ENCODE peak calls at places on chromosomes 2 and 18, in nine cellular contexts. G, S, M, R, T, Y, U, W and D are unnamed samples. For H3K9me3, the result is how much of the 10 kb centered on the place peaks cover.

GRCh38 chr2:37650548-37651101 is 20.8 kb downstream of the CDC42EP3 start:
- DNase-seq in G (no peak), S (no peak), M (no peak), R (no peak), T (no peak), Y (peak), U (no peak), W (no peak), D (no peak)

GRCh38 chr18:51448949-51449348 is 251.5 kb upstream of the MEX3C start:
- DNase-seq in G (no peak), S (no peak), M (no peak), R (no peak), T (no peak), Y (no peak), U (no peak), W (no peak), D (no peak)

GRCh38 chr2:72980535-72981217 is 63.4 kb downstream of the EMX1 start:
- DNase-seq in G (no peak), S (no peak), M (no peak), R (no peak), T (no peak), Y (peak), U (no peak), W (no peak), D (no peak)

GRCh38 chr2:99389371-99389770 is 52.2 kb downstream of the EIF5B start:
- DNase-seq in G (peak), S (no peak), M (peak), R (no peak), T (no peak), Y (no peak), U (no peak), W (no peak), D (no peak)

GRCh38 chr2:17195016-17195415 is 323.2 kb downstream of the RAD51AP2 start:
- DNase-seq in G (no peak), S (no peak), M (no peak), R (no peak), T (no peak), Y (no peak), U (no peak), W (no peak), D (no peak)

GRCh38 chr2:162967137-162967536 is 128.6 kb upstream of the KCNH7 start:
- DNase-seq in G (no peak), S (no peak), M (peak), R (no peak), T (no peak), Y (no peak), U (no peak), W (no peak), D (no peak)

GRCh38 chr2:170229744-170230143 is 51.8 kb downstream of the MYO3B start:
- DNase-seq in G (no peak), S (no peak), M (no peak), R (no peak), T (no peak), Y (no peak), U (no peak), W (no peak), D (no peak)

GRCh38 chr2:225894240-225894980 is 494.9 kb downstream of the NYAP2 start:
- DNase-seq in G (peak), S (no peak), M (no peak), R (no peak), T (no peak), Y (no peak), U (no peak), W (no peak), D (no peak)

GRCh38 chr2:98473995-98474780 is 29.5 kb downstream of the INPP4A start:
- DNase-seq in G (no peak), S (no peak), M (no peak), R (no peak), T (no peak), Y (no peak), U (no peak), W (no peak), D (no peak)

GRCh38 chr18:9712606-9713005 is 4.5 kb downstream of the RAB31 start:
- DNase-seq in G (no peak), S (no peak), M (no peak), R (no peak), T (no peak), Y (no peak), U (no peak), W (no peak), D (no peak)

GRCh38 chr2:102235491-102235890 is 48.7 kb downstream of the IL1RL2 start:
- DNase-seq in G (no peak), S (no peak), M (peak), R (no peak), T (no peak), Y (no peak), U (peak), W (no peak), D (no peak)

GRCh38 chr2:128970332-128971116 is 651.9 kb upstream of the HS6ST1 start:
- DNase-seq in G (no peak), S (no peak), M (no peak), R (no peak), T (no peak), Y (no peak), U (no peak), W (no peak), D (no peak)

GRCh38 chr2:176079851-176080539 is 3.8 kb downstream of the EVX2 start:
- DNase-seq in G (no peak), S (no peak), M (peak), R (no peak), T (no peak), Y (no peak), U (peak), W (peak), D (no peak)

GRCh38 chr2:193793914-193794313 is 1599.2 kb upstream of the TMEFF2 start:
- DNase-seq in G (no peak), S (no peak), M (no peak), R (no peak), T (no peak), Y (no peak), U (no peak), W (no peak), D (no peak)

GRCh38 chr2:127566576-127566975 is 31.1 kb downstream of the MYO7B start:
- DNase-seq in G (no peak), S (no peak), M (no peak), R (no peak), T (no peak), Y (no peak), U (peak), W (no peak), D (peak)

GRCh38 chr2:217223222-217223930 is 363.5 kb upstream of the TNP1 start:
- DNase-seq in G (peak), S (no peak), M (no peak), R (no peak), T (no peak), Y (no peak), U (no peak), W (no peak), D (no peak)

GRCh38 chr2:177651833-177652232 is 259.3 kb downstream of the AGPS start:
- DNase-seq in G (no peak), S (no peak), M (peak), R (no peak), T (no peak), Y (no peak), U (peak), W (no peak), D (no peak)

GRCh38 chr2:215695876-215696275 is 260.0 kb upstream of the FN1 start:
- DNase-seq in G (no peak), S (no peak), M (no peak), R (no peak), T (no peak), Y (no peak), U (no peak), W (no peak), D (no peak)

GRCh38 chr2:159072795-159073194 is 104.4 kb downstream of the TANC1 start:
- DNase-seq in G (peak), S (no peak), M (no peak), R (no peak), T (no peak), Y (no peak), U (no peak), W (no peak), D (no peak)

GRCh38 chr2:168002021-168002553 is 245.3 kb downstream of the STK39 start:
- DNase-seq in G (peak), S (no peak), M (no peak), R (no peak), T (no peak), Y (no peak), U (no peak), W (peak), D (no peak)

GRCh38 chr2:235135990-235136561 is 184.3 kb downstream of the SH3BP4 start:
- DNase-seq in G (peak), S (peak), M (peak), R (peak), T (peak), Y (peak), U (peak), W (peak), D (peak)

GRCh38 chr2:30245364-30245763 is 14.0 kb downstream of the LBH start:
- DNase-seq in G (no peak), S (no peak), M (no peak), R (no peak), T (no peak), Y (no peak), U (no peak), W (peak), D (no peak)

GRCh38 chr2:141654311-141654710 is 476.5 kb downstream of the LRP1B start:
- DNase-seq in G (no peak), S (no peak), M (no peak), R (no peak), T (no peak), Y (no peak), U (no peak), W (no peak), D (no peak)

GRCh38 chr18:58005036-58005435 is 39.0 kb upstream of the NEDD4L start:
- DNase-seq in G (peak), S (no peak), M (no peak), R (no peak), T (no peak), Y (no peak), U (no peak), W (no peak), D (no peak)

GRCh38 chr2:29120846-29121245 is 5.6 kb downstream of the CLIP4 start:
- DNase-seq in G (no peak), S (no peak), M (no peak), R (no peak), T (no peak), Y (no peak), U (no peak), W (no peak), D (no peak)

GRCh38 chr2:29123584-29124349 is 8.6 kb downstream of the CLIP4 start:
- DNase-seq in G (peak), S (no peak), M (no peak), R (no peak), T (no peak), Y (no peak), U (no peak), W (no peak), D (no peak)

GRCh38 chr2:29119211-29119610 is 4.0 kb downstream of the CLIP4 start:
- DNase-seq in G (no peak), S (no peak), M (no peak), R (no peak), T (no peak), Y (no peak), U (no peak), W (no peak), D (no peak)

GRCh38 chr2:29129586-29130281 is 14.5 kb downstream of the CLIP4 start:
- DNase-seq in G (no peak), S (no peak), M (no peak), R (no peak), T (no peak), Y (no peak), U (no peak), W (no peak), D (no peak)

DNA sequence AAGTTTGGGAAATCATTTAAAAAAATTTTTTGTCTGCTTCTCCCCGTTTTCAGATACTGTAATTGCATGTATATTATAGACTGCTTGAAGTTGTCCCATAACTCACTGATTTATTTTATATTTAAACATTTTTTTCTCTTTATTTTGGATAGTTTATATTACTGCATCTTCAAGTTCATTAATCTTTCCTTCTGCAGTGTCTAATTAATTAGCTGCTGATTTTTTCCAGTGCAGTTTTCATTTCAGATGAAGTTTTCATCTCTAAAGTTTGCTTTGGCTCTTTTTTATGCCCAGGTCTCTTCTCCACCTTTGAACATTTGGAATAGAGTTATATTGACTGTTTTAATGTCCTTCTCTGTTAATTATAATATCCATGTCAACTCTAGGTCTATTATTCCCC is 9.3 kb downstream of the CLIP4 start:
- DNase-seq in G (no peak), S (no peak), M (no peak), R (no peak), T (no peak), Y (no peak), U (no peak), W (no peak), D (no peak)
- TF ChIP-seq CTCF in G (no peak), S (no peak), M (no peak), R (no peak), T (no peak), Y (no peak), U (no peak), W (no peak), D (no peak)

GRCh38 chr18:63249781-63250180 is 69.8 kb downstream of the BCL2 start:
- DNase-seq in G (peak), S (no peak), M (no peak), R (no peak), T (no peak), Y (peak), U (no peak), W (no peak), D (no peak)
- H3K9me3 ChIP-seq in G (under half), S (under half), M (under half), R (under half), T (under half), Y (under half), U (under half), W (under half), D (under half)

GRCh38 chr2:112032615-112033457 is 22.2 kb upstream of the TMEM87B start:
- DNase-seq in G (peak), S (no peak), M (no peak), R (no peak), T (no peak), Y (no peak), U (no peak), W (no peak), D (no peak)
- TF ChIP-seq CTCF in G (peak), S (peak), M (peak), R (no peak), T (no peak), Y (no peak), U (peak), W (no peak), D (no peak)

DNA sequence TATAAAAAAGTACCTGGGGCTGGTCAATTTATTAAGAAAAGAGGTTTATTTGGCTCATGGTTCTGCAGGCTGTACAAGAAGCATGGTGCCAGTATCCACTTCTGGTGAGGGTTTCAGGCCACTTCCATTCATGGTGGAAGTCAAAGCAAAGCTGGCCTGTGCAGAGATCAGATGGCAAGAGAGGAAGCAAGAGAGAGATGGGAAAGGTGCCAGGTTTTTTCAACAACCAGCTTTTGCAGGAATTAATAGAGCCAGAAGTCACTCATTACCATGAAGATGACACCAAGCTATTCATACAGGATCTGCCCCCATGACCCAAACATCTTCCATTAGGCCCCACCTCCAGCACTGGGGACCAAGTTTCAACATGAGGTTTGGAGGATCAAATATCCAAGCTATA is 56.8 kb upstream of the ST3GAL5 start:
- DNase-seq in G (no peak), S (no peak), M (no peak), R (no peak), T (no peak), Y (no peak), U (no peak), W (no peak), D (no peak)
- H3K9me3 ChIP-seq in G (under half), S (under half), M (under half), R (under half), T (under half), Y (under half), U (under half), W (under half), D (under half)

GRCh38 chr2:224749136-224749535 is 33.0 kb upstream of the CCDC195 start:
- DNase-seq in G (peak), S (no peak), M (no peak), R (no peak), T (no peak), Y (no peak), U (no peak), W (no peak), D (no peak)
- TF ChIP-seq CTCF in G (no peak), S (no peak), M (peak), R (no peak), T (no peak), Y (no peak), U (peak), W (no peak), D (no peak)

GRCh38 chr2:22276696-22277095 is 1108.3 kb upstream of the KLHL29 start:
- DNase-seq in G (no peak), S (no peak), M (no peak), R (no peak), T (no peak), Y (no peak), U (no peak), W (no peak), D (no peak)

GRCh38 chr2:22281033-22281432 is 1103.9 kb upstream of the KLHL29 start:
- DNase-seq in G (peak), S (no peak), M (peak), R (no peak), T (no peak), Y (no peak), U (no peak), W (no peak), D (no peak)

GRCh38 chr2:22282902-22283301 is 1102.1 kb upstream of the KLHL29 start:
- DNase-seq in G (no peak), S (no peak), M (no peak), R (no peak), T (no peak), Y (no peak), U (no peak), W (no peak), D (no peak)

DNA sequence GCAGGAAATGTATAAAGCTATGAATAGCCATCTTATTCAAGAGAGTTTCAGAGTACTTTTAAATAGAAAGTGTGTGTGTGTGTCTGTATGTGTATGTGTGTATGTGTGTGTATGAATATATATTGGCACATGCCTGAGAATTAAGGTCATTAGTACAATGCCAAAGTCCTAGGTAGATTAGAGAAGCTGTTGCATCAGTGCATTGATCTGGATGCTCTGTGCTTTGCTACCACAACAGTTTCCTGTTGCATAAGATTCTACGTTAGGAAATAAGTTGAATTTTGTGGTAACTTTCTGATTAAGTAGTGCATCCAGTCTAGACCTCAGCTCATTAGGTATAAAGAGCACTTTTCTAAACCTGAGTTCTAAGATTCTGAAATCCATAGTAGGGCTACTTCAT is 1102.8 kb upstream of the KLHL29 start:
- DNase-seq in G (peak), S (no peak), M (no peak), R (no peak), T (no peak), Y (no peak), U (no peak), W (no peak), D (no peak)
- H3K9me3 ChIP-seq in G (under half), S (under half), M (under half), R (under half), T (under half), Y (under half), U (under half), W (under half), D (under half)